ENCODE peak calls at places on chromosomes 11 and 22, in four cellular contexts. M is right lobe of liver, X is HFFc6, I is NCI-H226. J is an unnamed sample.

GRCh38 chr11:120331301-120331966 is 4.8 kb upstream of the ARHGEF12 start:
- DNase-seq in M (no peak), I (peak; percentile 98), X (peak; percentile 93), J (peak; percentile 46)

GRCh38 chr11:5037926-5038325 is 8.4 kb upstream of the OR52J3 start:
- DNase-seq in M (no peak), X (no peak), I (no peak), J (no peak)

GRCh38 chr22:24165673-24166072 is 15.6 kb upstream of the SUSD2 start:
- DNase-seq in X (peak; percentile 30), M (no peak), I (no peak), J (no peak)

GRCh38 chr11:8631395-8632110 is 37.5 kb upstream of the STK33 start:
- DNase-seq in I (peak; percentile 22), X (peak; percentile 67), M (no peak), J (no peak)

GRCh38 chr22:20650294-20651207 is 123.4 kb upstream of the SERPIND1 start:
- DNase-seq in I (no peak), X (no peak), M (peak; percentile 14), J (no peak)

GRCh38 chr11:130909650-130910049 is 6.6 kb downstream of the SNX19 start:
- DNase-seq in X (peak; percentile 63), M (no peak), I (no peak), J (no peak)

GRCh38 chr22:28474248-28474647 is 205.4 kb downstream of the TTC28 start:
- DNase-seq in M (no peak), I (no peak), X (no peak), J (no peak)

GRCh38 chr11:2472428-2473186 is 27.8 kb downstream of the KCNQ1 start:
- DNase-seq in M (no peak), X (no peak), I (no peak), J (no peak)

GRCh38 chr22:43859176-43859575 is 3.1 kb downstream of the SULT4A1 start:
- DNase-seq in I (no peak), X (no peak), M (no peak), J (no peak)

GRCh38 chr11:83004855-83005556 is 66.7 kb downstream of the RAB30 start:
- DNase-seq in M (no peak), X (no peak), I (no peak), J (no peak)

GRCh38 chr11:73315288-73316020 is 7.4 kb downstream of the ARHGEF17 start:
- DNase-seq in I (no peak), M (no peak), X (no peak), J (no peak)

GRCh38 chr22:26585104-26585790 is 4.7 kb downstream of the TPST2 start:
- DNase-seq in I (peak; percentile 58), X (peak; percentile 90), M (peak; percentile 85), J (no peak)

GRCh38 chr11:124113890-124114289 is 1.4 kb upstream of the VWA5A start:
- DNase-seq in M (no peak), X (no peak), I (no peak), J (no peak)

GRCh38 chr11:72413914-72414628 is 20.3 kb downstream of the CLPB start:
- DNase-seq in X (peak; percentile 66), I (peak; percentile 57), M (peak; percentile 81), J (peak; percentile 74)

GRCh38 chr22:24525416-24526037 is 29.4 kb downstream of the GUCD1 start:
- DNase-seq in X (peak; percentile 51), I (peak; percentile 2), M (peak; percentile 90), J (peak; percentile 70)

GRCh38 chr22:26330971-26331625 is 98.0 kb upstream of the ASPHD2 start:
- DNase-seq in X (peak; percentile 35), I (peak; percentile 7), M (peak; percentile 48), J (peak; percentile 44)

GRCh38 chr11:62461740-62462522 is 43.1 kb downstream of the SCGB1A1 start:
- DNase-seq in I (peak; percentile 62), M (no peak), X (peak; percentile 37), J (no peak)

GRCh38 chr11:5476184-5476819 is 12.2 kb upstream of the OR52D1 start:
- DNase-seq in I (peak; percentile 3), X (peak; percentile 30), M (no peak), J (peak; percentile 12)

GRCh38 chr22:24285245-24285644 is 14.6 kb downstream of the SPECC1L start:
- DNase-seq in M (no peak), I (no peak), X (peak; percentile 41), J (no peak)

J was measured in pancreas.